ENCODE peak calls at places on chromosomes 7 and 10, in seven cellular contexts. Z, W, Q, D, T, H and L are unnamed samples.
A peak's percentile ranks its signal among the peaks of the same experiment; 100 is the strongest.

GRCh38 chr10:30413996-30414576 is 19.9 kb upstream of the MAP3K8 start:
- DNase-seq in H (peak; percentile 94), Q (no peak), D (peak; percentile 75), Z (peak; percentile 74), W (no peak), T (no peak), L (peak; percentile 71)

GRCh38 chr10:22489467-22489866 is 144.2 kb downstream of the SPAG6 start:
- DNase-seq in Q (no peak), W (no peak), H (peak; percentile 69), Z (no peak), T (no peak), D (no peak), L (no peak)

GRCh38 chr10:10394933-10395658 is 622.6 kb upstream of the CELF2 start:
- DNase-seq in H (no peak), W (no peak), D (no peak), Z (no peak), Q (no peak), T (no peak), L (no peak)

GRCh38 chr7:128795129-128795528 is 3.4 kb downstream of the CCDC136 start:
- DNase-seq in Z (no peak), D (no peak), T (no peak), H (no peak), W (no peak), Q (no peak), L (no peak)

GRCh38 chr10:15748137-15748536 is 28.4 kb upstream of the ITGA8 start:
- DNase-seq in W (no peak), H (no peak), Z (peak; percentile 34), D (no peak), T (no peak), Q (no peak), L (peak; percentile 1)

GRCh38 chr7:30224511-30225031 is 59.8 kb upstream of the ZNRF2 start:
- DNase-seq in Q (no peak), T (peak; percentile 30), H (peak; percentile 46), W (no peak), D (peak; percentile 88), Z (peak; percentile 72), L (peak; percentile 43)

GRCh38 chr10:88991900-88992237 is 1.3 kb downstream of the FAS start:
- DNase-seq in W (no peak), Q (no peak), D (no peak), T (no peak), H (peak; percentile 73), Z (no peak), L (no peak)

GRCh38 chr10:61257956-61258496 is 195.2 kb downstream of the TMEM26 start:
- DNase-seq in D (no peak), Q (peak; percentile 43), Z (no peak), T (no peak), H (no peak), W (no peak), L (no peak)

GRCh38 chr10:33534455-33534854 is 200.0 kb upstream of the NRP1 start:
- DNase-seq in W (no peak), H (no peak), D (no peak), T (no peak), Z (no peak), Q (no peak), L (no peak)

GRCh38 chr7:149872419-149873073 is 1.2 kb upstream of the ATP6V0E2 start:
- DNase-seq in Z (peak; percentile 88), D (peak; percentile 72), Q (no peak), T (peak; percentile 49), H (peak; percentile 84), W (no peak), L (peak; percentile 87)

GRCh38 chr7:121062684-121063279 is 74.3 kb downstream of the CPED1 start:
- DNase-seq in Z (no peak), H (no peak), Q (no peak), D (peak; percentile 30), T (no peak), W (no peak), L (no peak)

GRCh38 chr7:641269-641671 is 85.2 kb upstream of the DNAAF5 start:
- DNase-seq in T (no peak), Z (no peak), W (no peak), H (no peak), Q (no peak), D (peak; percentile 40), L (no peak)

GRCh38 chr7:105480931-105481330 is 41.1 kb downstream of the PUS7 start:
- DNase-seq in H (no peak), T (peak; percentile 28), D (no peak), Q (no peak), W (no peak), Z (peak; percentile 78), L (peak; percentile 42)

GRCh38 chr10:10792681-10793080 is 225.0 kb upstream of the CELF2 start:
- DNase-seq in T (peak; percentile 60), Q (peak; percentile 69), Z (peak; percentile 96), D (peak; percentile 6), W (no peak), H (no peak), L (peak; percentile 62)

GRCh38 chr7:117098457-117098856 is 145.2 kb downstream of the ST7 start:
- DNase-seq in H (no peak), Q (peak; percentile 95), W (no peak), Z (peak; percentile 98), T (peak; percentile 98), D (peak; percentile 32), L (peak; percentile 94)

GRCh38 chr7:132270517-132270916 is 305.8 kb downstream of the PLXNA4 start:
- DNase-seq in Q (no peak), D (peak; percentile 13), H (peak; percentile 46), W (no peak), T (no peak), Z (peak; percentile 26), L (no peak)

GRCh38 chr10:121310151-121310711 is 288.0 kb downstream of the FGFR2 start:
- DNase-seq in W (no peak), Q (no peak), Z (no peak), H (no peak), D (no peak), T (no peak), L (no peak)